ENCODE peak calls at places on chromosomes 13 and 19, in six cellular contexts. One of them, this sample, is unnamed. For H3K4me1, the result is how much of the 10 kb centered on the place peaks cover.

GRCh38 chr13:98044301-98044700 is 90.8 kb downstream of the IPO5 start:
- DNase-seq in IMR-90: no peak
- DNase-seq in neural progenitor cell: no peak
- DNase-seq in H9: no peak
- DNase-seq in neuronal stem cell: no peak
- DNase-seq in fibroblast of lung: no peak
- DNase-seq in this sample: no peak

GRCh38 chr13:100510208-100510997 is 78.2 kb downstream of the GGACT start:
- DNase-seq in H9: peak
- DNase-seq in neuronal stem cell: no peak
- DNase-seq in neural progenitor cell: peak
- DNase-seq in fibroblast of lung: no peak
- DNase-seq in IMR-90: no peak
- DNase-seq in this sample: no peak

GRCh38 chr13:69856331-69856730 is 251.3 kb upstream of the ATXN8OS start:
- DNase-seq in H9: no peak
- DNase-seq in neural progenitor cell: peak
- DNase-seq in neuronal stem cell: peak
- DNase-seq in IMR-90: no peak
- DNase-seq in fibroblast of lung: no peak
- DNase-seq in this sample: no peak

GRCh38 chr13:49455016-49455398 is 10.9 kb downstream of the SETDB2 start:
- DNase-seq in neuronal stem cell: no peak
- DNase-seq in fibroblast of lung: no peak
- DNase-seq in H9: no peak
- DNase-seq in IMR-90: no peak
- DNase-seq in neural progenitor cell: no peak
- DNase-seq in this sample: no peak

GRCh38 chr13:31431722-31432137 is 232.0 kb downstream of the B3GLCT start:
- DNase-seq in neural progenitor cell: peak
- DNase-seq in IMR-90: peak
- DNase-seq in neuronal stem cell: peak
- DNase-seq in fibroblast of lung: peak
- DNase-seq in H9: peak
- DNase-seq in this sample: peak

GRCh38 chr19:16325671-16326400 is 1.2 kb downstream of the KLF2 start:
- DNase-seq in neuronal stem cell: peak
- DNase-seq in IMR-90: no peak
- DNase-seq in fibroblast of lung: no peak
- DNase-seq in H9: peak
- DNase-seq in neural progenitor cell: peak
- DNase-seq in this sample: no peak

GRCh38 chr13:40232321-40232720 is 434.1 kb downstream of the FOXO1 start:
- DNase-seq in IMR-90: no peak
- DNase-seq in neural progenitor cell: peak
- DNase-seq in H9: no peak
- DNase-seq in neuronal stem cell: peak
- DNase-seq in fibroblast of lung: no peak
- DNase-seq in this sample: no peak

GRCh38 chr19:17205237-17206140 is 9.7 kb upstream of the USE1 start:
- DNase-seq in H9: peak
- DNase-seq in neuronal stem cell: no peak
- DNase-seq in IMR-90: peak
- DNase-seq in neural progenitor cell: peak
- DNase-seq in fibroblast of lung: peak
- DNase-seq in this sample: peak

GRCh38 chr13:51451467-51452390 is 1.1 kb downstream of the INTS6 start:
- DNase-seq in IMR-90: peak
- DNase-seq in neural progenitor cell: peak
- DNase-seq in neuronal stem cell: peak
- DNase-seq in fibroblast of lung: peak
- DNase-seq in H9: peak
- DNase-seq in this sample: peak

GRCh38 chr13:98144501-98145350 is 1.8 kb downstream of the FARP1 start:
- DNase-seq in H9: peak
- DNase-seq in IMR-90: peak
- DNase-seq in neuronal stem cell: peak
- DNase-seq in neural progenitor cell: peak
- DNase-seq in fibroblast of lung: peak
- DNase-seq in this sample: no peak

GRCh38 chr13:113744197-113745000 is 14.6 kb upstream of the TMEM255B start:
- DNase-seq in IMR-90: no peak
- DNase-seq in neuronal stem cell: no peak
- DNase-seq in neural progenitor cell: no peak
- DNase-seq in H9: no peak
- DNase-seq in fibroblast of lung: no peak
- DNase-seq in this sample: no peak

GRCh38 chr13:30453727-30454126 is 12.0 kb downstream of the HMGB1 start:
- DNase-seq in fibroblast of lung: no peak
- DNase-seq in neural progenitor cell: no peak
- DNase-seq in H9: no peak
- DNase-seq in IMR-90: peak
- DNase-seq in neuronal stem cell: no peak
- DNase-seq in this sample: peak

GRCh38 chr13:79492313-79492798 is 11.4 kb downstream of the NDFIP2 start:
- DNase-seq in neuronal stem cell: no peak
- DNase-seq in fibroblast of lung: no peak
- DNase-seq in H9: peak
- DNase-seq in neural progenitor cell: no peak
- DNase-seq in IMR-90: peak
- DNase-seq in this sample: no peak

GRCh38 chr13:51241720-51242119 is 19.5 kb downstream of the FAM124A start:
- DNase-seq in fibroblast of lung: peak
- DNase-seq in neuronal stem cell: no peak
- DNase-seq in H9: no peak
- DNase-seq in neural progenitor cell: no peak
- DNase-seq in IMR-90: no peak
- DNase-seq in this sample: no peak

GRCh38 chr19:588758-589692 is 656 bp upstream of the HCN2 start:
- DNase-seq in IMR-90: no peak
- DNase-seq in neuronal stem cell: no peak
- DNase-seq in fibroblast of lung: no peak
- DNase-seq in neural progenitor cell: peak
- DNase-seq in H9: peak
- DNase-seq in this sample: peak

GRCh38 chr13:40064723-40065122 is 409.3 kb downstream of the COG6 start:
- DNase-seq in neural progenitor cell: no peak
- DNase-seq in neuronal stem cell: no peak
- DNase-seq in H9: no peak
- DNase-seq in IMR-90: peak
- DNase-seq in fibroblast of lung: peak
- DNase-seq in this sample: no peak

GRCh38 chr13:113400621-113401451 is 36.9 kb upstream of the GRTP1 start:
- DNase-seq in fibroblast of lung: no peak
- DNase-seq in IMR-90: no peak
- DNase-seq in neuronal stem cell: no peak
- DNase-seq in H9: no peak
- DNase-seq in neural progenitor cell: no peak
- DNase-seq in this sample: no peak

GRCh38 chr19:8209111-8209964 is at the start of gene CERS4:
- DNase-seq in neural progenitor cell: peak
- DNase-seq in fibroblast of lung: peak
- DNase-seq in IMR-90: peak
- DNase-seq in H9: peak
- DNase-seq in neuronal stem cell: peak
- DNase-seq in this sample: peak

GRCh38 chr19:48249502-48250014 is 6.2 kb downstream of the CARD8 start:
- DNase-seq in neural progenitor cell: no peak
- DNase-seq in IMR-90: no peak
- DNase-seq in neuronal stem cell: no peak
- DNase-seq in H9: no peak
- DNase-seq in fibroblast of lung: no peak
- DNase-seq in this sample: peak

GRCh38 chr13:102091231-102091630 is 310.6 kb downstream of the FGF14 start:
- DNase-seq in H9: peak
- DNase-seq in IMR-90: no peak
- DNase-seq in neuronal stem cell: no peak
- DNase-seq in fibroblast of lung: no peak
- DNase-seq in neural progenitor cell: peak
- DNase-seq in this sample: peak

GRCh38 chr19:48879025-48879572 is 6.9 kb downstream of the PPP1R15A start:
- DNase-seq in IMR-90: no peak
- DNase-seq in fibroblast of lung: no peak
- DNase-seq in neural progenitor cell: no peak
- DNase-seq in H9: no peak
- DNase-seq in neuronal stem cell: no peak
- DNase-seq in this sample: no peak

GRCh38 chr13:108902557-108903155 is 273.2 kb downstream of the MYO16 start:
- DNase-seq in IMR-90: no peak
- DNase-seq in neural progenitor cell: no peak
- DNase-seq in H9: no peak
- DNase-seq in neuronal stem cell: no peak
- DNase-seq in fibroblast of lung: no peak
- DNase-seq in this sample: no peak

GRCh38 chr19:27735314-27735713 is 1477.6 kb downstream of the UQCRFS1 start:
- DNase-seq in neural progenitor cell: no peak
- DNase-seq in IMR-90: no peak
- DNase-seq in neuronal stem cell: no peak
- DNase-seq in fibroblast of lung: no peak
- DNase-seq in H9: no peak
- DNase-seq in this sample: no peak

GRCh38 chr19:48454150-48454730 is 1.1 kb upstream of the KCNJ14 start:
- DNase-seq in fibroblast of lung: no peak
- DNase-seq in neuronal stem cell: no peak
- DNase-seq in IMR-90: no peak
- DNase-seq in H9: no peak
- DNase-seq in neural progenitor cell: no peak
- DNase-seq in this sample: no peak

GRCh38 chr13:99905814-99906213 is 65.8 kb downstream of the ZIC5 start:
- DNase-seq in neural progenitor cell: no peak
- DNase-seq in fibroblast of lung: no peak
- DNase-seq in neuronal stem cell: no peak
- DNase-seq in IMR-90: no peak
- DNase-seq in H9: no peak
- DNase-seq in this sample: no peak

GRCh38 chr13:113956571-113956970 is 17.3 kb downstream of the C13orf46 start:
- DNase-seq in H9: no peak
- DNase-seq in IMR-90: no peak
- DNase-seq in neural progenitor cell: no peak
- DNase-seq in fibroblast of lung: no peak
- DNase-seq in neuronal stem cell: no peak
- DNase-seq in this sample: no peak

GRCh38 chr13:60583911-60584753 is 187.1 kb downstream of the TDRD3 start:
- DNase-seq in fibroblast of lung: peak
- DNase-seq in IMR-90: peak
- DNase-seq in neural progenitor cell: peak
- DNase-seq in neuronal stem cell: no peak
- DNase-seq in H9: peak
- DNase-seq in this sample: no peak

GRCh38 chr13:113646921-113647340 is 11.1 kb downstream of the ATP4B start:
- DNase-seq in neuronal stem cell: no peak
- DNase-seq in H9: no peak
- DNase-seq in IMR-90: no peak
- DNase-seq in neural progenitor cell: no peak
- DNase-seq in fibroblast of lung: no peak
- DNase-seq in this sample: no peak

GRCh38 chr13:26973946-26974345 is 197.7 kb downstream of the USP12 start:
- DNase-seq in fibroblast of lung: no peak
- DNase-seq in neural progenitor cell: no peak
- DNase-seq in neuronal stem cell: no peak
- DNase-seq in H9: no peak
- DNase-seq in IMR-90: no peak
- DNase-seq in this sample: no peak

GRCh38 chr13:75405976-75406703 is 75.8 kb downstream of the TBC1D4 start:
- DNase-seq in neuronal stem cell: peak
- DNase-seq in H9: no peak
- DNase-seq in IMR-90: no peak
- DNase-seq in fibroblast of lung: peak
- DNase-seq in neural progenitor cell: peak
- DNase-seq in this sample: no peak

GRCh38 chr13:75410207-75410606 is 71.8 kb downstream of the TBC1D4 start:
- DNase-seq in H9: no peak
- DNase-seq in neural progenitor cell: no peak
- DNase-seq in fibroblast of lung: no peak
- DNase-seq in neuronal stem cell: no peak
- DNase-seq in IMR-90: no peak
- DNase-seq in this sample: no peak

GRCh38 chr13:75404721-75405120 is 77.2 kb downstream of the TBC1D4 start:
- DNase-seq in H9: no peak
- DNase-seq in IMR-90: no peak
- DNase-seq in fibroblast of lung: no peak
- DNase-seq in neural progenitor cell: no peak
- DNase-seq in neuronal stem cell: no peak
- DNase-seq in this sample: no peak

GRCh38 chr13:75407473-75407872 is 74.5 kb downstream of the TBC1D4 start:
- DNase-seq in H9: no peak
- DNase-seq in fibroblast of lung: no peak
- DNase-seq in neural progenitor cell: no peak
- DNase-seq in neuronal stem cell: no peak
- DNase-seq in IMR-90: no peak
- DNase-seq in this sample: no peak

GRCh38 chr13:75407998-75408397 is 74.0 kb downstream of the TBC1D4 start:
- DNase-seq in neural progenitor cell: no peak
- DNase-seq in IMR-90: no peak
- DNase-seq in neuronal stem cell: no peak
- DNase-seq in H9: no peak
- DNase-seq in fibroblast of lung: no peak
- DNase-seq in this sample: no peak
- H3K4me1 ChIP-seq in neural progenitor cell: under half
- H3K4me1 ChIP-seq in IMR-90: under half
- H3K4me1 ChIP-seq in neuronal stem cell: under half
- H3K4me1 ChIP-seq in H9: under half
- H3K4me1 ChIP-seq in fibroblast of lung: under half
- H3K4me1 ChIP-seq in this sample: under half

GRCh38 chr19:19059018-19059836 is 4.6 kb upstream of the SLC25A42 start:
- DNase-seq in IMR-90: no peak
- DNase-seq in H9: no peak
- DNase-seq in fibroblast of lung: no peak
- DNase-seq in neuronal stem cell: no peak
- DNase-seq in neural progenitor cell: no peak
- DNase-seq in this sample: no peak
- H2AFZ ChIP-seq in IMR-90: no peak
- H2AFZ ChIP-seq in H9: no peak
- H2AFZ ChIP-seq in fibroblast of lung: no peak
- H2AFZ ChIP-seq in neuronal stem cell: no peak
- H2AFZ ChIP-seq in neural progenitor cell: no peak
- H2AFZ ChIP-seq in this sample: no peak

DNA sequence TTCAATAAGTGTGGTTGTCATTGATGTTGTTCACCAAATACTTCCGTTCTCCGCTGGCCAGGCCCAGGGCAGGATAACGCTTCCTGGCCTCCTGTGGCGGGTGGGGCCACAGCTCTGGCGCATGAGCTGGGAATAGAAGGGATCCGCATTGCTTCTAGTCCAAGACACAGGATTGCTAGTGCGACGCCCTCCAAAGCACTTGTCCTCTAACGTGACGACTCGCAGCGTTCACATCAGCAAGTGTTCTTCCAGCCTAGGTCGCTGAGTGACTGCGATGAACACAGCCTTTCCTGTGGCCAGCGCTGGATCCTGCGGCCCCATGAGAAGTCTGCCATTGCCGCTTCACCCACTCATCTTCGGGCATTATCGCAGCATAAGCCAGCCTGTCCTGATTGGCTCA is 39.4 kb downstream of the VSTM2B start:
- DNase-seq in neuronal stem cell: no peak
- DNase-seq in H9: no peak
- DNase-seq in neural progenitor cell: no peak
- DNase-seq in IMR-90: no peak
- DNase-seq in fibroblast of lung: no peak
- DNase-seq in this sample: no peak
- H3K9ac ChIP-seq in neuronal stem cell: peak
- H3K9ac ChIP-seq in H9: no peak
- H3K9ac ChIP-seq in neural progenitor cell: no peak
- H3K9ac ChIP-seq in IMR-90: no peak
- H3K9ac ChIP-seq in fibroblast of lung: no peak
- H3K9ac ChIP-seq in this sample: no peak

GRCh38 chr19:38843175-38843758 is 6.5 kb downstream of the HNRNPL start:
- DNase-seq in IMR-90: no peak
- DNase-seq in fibroblast of lung: no peak
- DNase-seq in H9: no peak
- DNase-seq in neural progenitor cell: no peak
- DNase-seq in neuronal stem cell: no peak
- DNase-seq in this sample: peak
- H3K4me1 ChIP-seq in IMR-90: under half
- H3K4me1 ChIP-seq in fibroblast of lung: under half
- H3K4me1 ChIP-seq in H9: under half
- H3K4me1 ChIP-seq in neural progenitor cell: under half
- H3K4me1 ChIP-seq in neuronal stem cell: under half
- H3K4me1 ChIP-seq in this sample: under half

This sample was measured in Karpas-422.